ENCODE peak calls at places on chromosome 21, in six cellular contexts. One of them, this sample, is unnamed.

GRCh38 chr21:34808569-34809204 is 139.9 kb downstream of the CLIC6 start:
- DNase-seq in SK-N-DZ: no peak
- DNase-seq in Caki2: no peak
- DNase-seq in renal cortical epithelial cell: peak
- DNase-seq in stimulated activated CD4-positive, alpha-beta T cell treated with anti-CD3 and anti-CD28 coated beads, Interleukin-12 subunit alpha, Interleukin-12 subunit beta, amount 100 ng/mL, for 24 hours: no peak
- DNase-seq in tibial nerve: no peak
- DNase-seq in this sample: no peak

GRCh38 chr21:21921410-21922232 is 923.4 kb downstream of the NCAM2 start:
- DNase-seq in SK-N-DZ: peak
- DNase-seq in Caki2: peak
- DNase-seq in renal cortical epithelial cell: no peak
- DNase-seq in stimulated activated CD4-positive, alpha-beta T cell treated with anti-CD3 and anti-CD28 coated beads, Interleukin-12 subunit alpha, Interleukin-12 subunit beta, amount 100 ng/mL, for 24 hours: no peak
- DNase-seq in tibial nerve: no peak
- DNase-seq in this sample: no peak

GRCh38 chr21:44816761-44817505 is 929 bp downstream of the SUMO3 start:
- DNase-seq in SK-N-DZ: no peak
- DNase-seq in Caki2: no peak
- DNase-seq in renal cortical epithelial cell: no peak
- DNase-seq in stimulated activated CD4-positive, alpha-beta T cell treated with anti-CD3 and anti-CD28 coated beads, Interleukin-12 subunit alpha, Interleukin-12 subunit beta, amount 100 ng/mL, for 24 hours: no peak
- DNase-seq in tibial nerve: no peak
- DNase-seq in this sample: no peak

GRCh38 chr21:36155603-36156338 is 853 bp upstream of the DOP1B start:
- DNase-seq in SK-N-DZ: peak
- DNase-seq in Caki2: no peak
- DNase-seq in renal cortical epithelial cell: no peak
- DNase-seq in stimulated activated CD4-positive, alpha-beta T cell treated with anti-CD3 and anti-CD28 coated beads, Interleukin-12 subunit alpha, Interleukin-12 subunit beta, amount 100 ng/mL, for 24 hours: no peak
- DNase-seq in tibial nerve: no peak
- DNase-seq in this sample: peak

GRCh38 chr21:42609806-42610205 is 43.6 kb upstream of the PDE9A start:
- DNase-seq in SK-N-DZ: no peak
- DNase-seq in Caki2: peak
- DNase-seq in renal cortical epithelial cell: peak
- DNase-seq in stimulated activated CD4-positive, alpha-beta T cell treated with anti-CD3 and anti-CD28 coated beads, Interleukin-12 subunit alpha, Interleukin-12 subunit beta, amount 100 ng/mL, for 24 hours: no peak
- DNase-seq in tibial nerve: no peak
- DNase-seq in this sample: no peak

GRCh38 chr21:36377391-36377842 is 7.8 kb upstream of the CHAF1B start:
- DNase-seq in SK-N-DZ: no peak
- DNase-seq in Caki2: no peak
- DNase-seq in renal cortical epithelial cell: peak
- DNase-seq in stimulated activated CD4-positive, alpha-beta T cell treated with anti-CD3 and anti-CD28 coated beads, Interleukin-12 subunit alpha, Interleukin-12 subunit beta, amount 100 ng/mL, for 24 hours: no peak
- DNase-seq in tibial nerve: no peak
- DNase-seq in this sample: no peak

GRCh38 chr21:33286600-33287456 is 20.7 kb downstream of the IL10RB start:
- DNase-seq in SK-N-DZ: no peak
- DNase-seq in Caki2: peak
- DNase-seq in renal cortical epithelial cell: peak
- DNase-seq in stimulated activated CD4-positive, alpha-beta T cell treated with anti-CD3 and anti-CD28 coated beads, Interleukin-12 subunit alpha, Interleukin-12 subunit beta, amount 100 ng/mL, for 24 hours: no peak
- DNase-seq in tibial nerve: peak
- DNase-seq in this sample: peak

GRCh38 chr21:34874689-34875513 is 174.2 kb downstream of the RUNX1 start:
- DNase-seq in SK-N-DZ: no peak
- DNase-seq in Caki2: peak
- DNase-seq in renal cortical epithelial cell: peak
- DNase-seq in stimulated activated CD4-positive, alpha-beta T cell treated with anti-CD3 and anti-CD28 coated beads, Interleukin-12 subunit alpha, Interleukin-12 subunit beta, amount 100 ng/mL, for 24 hours: no peak
- DNase-seq in tibial nerve: no peak
- DNase-seq in this sample: no peak

GRCh38 chr21:44931137-44931500 is 8.7 kb upstream of the SLX9 start:
- DNase-seq in SK-N-DZ: no peak
- DNase-seq in Caki2: no peak
- DNase-seq in renal cortical epithelial cell: no peak
- DNase-seq in stimulated activated CD4-positive, alpha-beta T cell treated with anti-CD3 and anti-CD28 coated beads, Interleukin-12 subunit alpha, Interleukin-12 subunit beta, amount 100 ng/mL, for 24 hours: no peak
- DNase-seq in tibial nerve: no peak
- DNase-seq in this sample: no peak

GRCh38 chr21:42475526-42476492 is 20.2 kb downstream of the RSPH1 start:
- DNase-seq in SK-N-DZ: no peak
- DNase-seq in Caki2: no peak
- DNase-seq in renal cortical epithelial cell: no peak
- DNase-seq in stimulated activated CD4-positive, alpha-beta T cell treated with anti-CD3 and anti-CD28 coated beads, Interleukin-12 subunit alpha, Interleukin-12 subunit beta, amount 100 ng/mL, for 24 hours: no peak
- DNase-seq in tibial nerve: no peak
- DNase-seq in this sample: no peak

GRCh38 chr21:41243107-41243506 is 73.5 kb upstream of the FAM3B start:
- DNase-seq in SK-N-DZ: no peak
- DNase-seq in Caki2: no peak
- DNase-seq in renal cortical epithelial cell: no peak
- DNase-seq in stimulated activated CD4-positive, alpha-beta T cell treated with anti-CD3 and anti-CD28 coated beads, Interleukin-12 subunit alpha, Interleukin-12 subunit beta, amount 100 ng/mL, for 24 hours: no peak
- DNase-seq in tibial nerve: no peak
- DNase-seq in this sample: no peak

GRCh38 chr21:25421327-25422028 is 185.8 kb downstream of the MRPL39 start:
- DNase-seq in SK-N-DZ: peak
- DNase-seq in Caki2: peak
- DNase-seq in renal cortical epithelial cell: peak
- DNase-seq in stimulated activated CD4-positive, alpha-beta T cell treated with anti-CD3 and anti-CD28 coated beads, Interleukin-12 subunit alpha, Interleukin-12 subunit beta, amount 100 ng/mL, for 24 hours: peak
- DNase-seq in tibial nerve: peak
- DNase-seq in this sample: peak